ENCODE peak calls at places on chromosome 9, in eight cellular contexts. B is posterior cingulate gyrus; W is GM23248; D is ecto neural progenitor cell; E is thoracic aorta; Z is mesothelial cell of epicardium; G is Calu3; H is activated CD4-positive, alpha-beta T cell treated with anti-CD3 and anti-CD28 coated beads, Interleukin-2, amount 50 U/mL, for 1 hour. O is an unnamed sample.

GRCh38 chr9:89491688-89492087 is 6.2 kb downstream of the SEMA4D start:
- DNase-seq in B (no peak), W (no peak), H (no peak), G (no peak), D (no peak), E (no peak), Z (no peak), O (no peak)

GRCh38 chr9:137007816-137008270 is 11.5 kb upstream of the CLIC3 start:
- DNase-seq in H (no peak), G (no peak), Z (no peak), E (no peak), B (no peak), D (no peak), W (no peak), O (no peak)

GRCh38 chr9:134544388-134545212 is 97.0 kb upstream of the COL5A1 start:
- DNase-seq in G (peak), W (peak), D (peak), B (peak), E (peak), H (no peak), Z (peak), O (no peak)

GRCh38 chr9:28951945-28952344 is 1378.7 kb upstream of the C9orf72 start:
- DNase-seq in Z (no peak), G (no peak), B (no peak), H (no peak), E (no peak), W (no peak), D (no peak), O (no peak)

GRCh38 chr9:134208310-134208841 is 44.0 kb upstream of the RNU6ATAC start:
- DNase-seq in E (peak), G (no peak), B (peak), D (no peak), Z (no peak), H (no peak), W (no peak), O (no peak)

GRCh38 chr9:92561374-92562329 is 25.9 kb upstream of the ECM2 start:
- DNase-seq in B (no peak), W (peak), G (no peak), E (no peak), H (no peak), D (no peak), Z (no peak), O (no peak)

GRCh38 chr9:133571491-133571890 is 37.0 kb downstream of the ADAMTSL2 start:
- DNase-seq in G (no peak), W (no peak), D (no peak), E (no peak), H (no peak), Z (no peak), B (no peak), O (no peak)

GRCh38 chr9:92736816-92737606 is 27.6 kb downstream of the BICD2 start:
- DNase-seq in H (no peak), E (no peak), G (no peak), B (peak), D (no peak), Z (no peak), W (no peak), O (no peak)